ENCODE peak calls at places on chromosomes 16 and 17, in nine cellular contexts. U is upper lobe of left lung, V is cardiac muscle cell, W is brain microvascular endothelial cell, Z is heart left ventricle, M is body of pancreas, F is heart right ventricle, L is Peyer's patch, G is thoracic aorta. S is an unnamed sample.

GRCh38 chr16:50386139-50386538 is 17.4 kb upstream of the BRD7 start:
- DNase-seq in F (no peak), G (no peak), U (no peak), Z (no peak), W (no peak), M (no peak), L (no peak), V (no peak), S (no peak)

GRCh38 chr17:12619444-12620199 is 46.1 kb upstream of the MYOCD start:
- DNase-seq in Z (no peak), V (no peak), M (no peak), U (no peak), F (no peak), W (peak; percentile 24), L (no peak), G (no peak), S (peak; percentile 63)

GRCh38 chr17:33447090-33447489 is 154.0 kb upstream of the ASIC2 start:
- DNase-seq in M (no peak), Z (no peak), G (no peak), V (no peak), L (no peak), F (no peak), W (no peak), U (no peak), S (no peak)

GRCh38 chr16:66472961-66473610 is 46.0 kb downstream of the BEAN1 start:
- DNase-seq in M (no peak), V (no peak), G (no peak), Z (no peak), L (peak; percentile 41), U (no peak), F (no peak), W (no peak), S (no peak)

GRCh38 chr17:9343513-9343912 is 232.1 kb downstream of the STX8 start:
- DNase-seq in W (no peak), F (no peak), G (no peak), U (no peak), V (peak; percentile 54), L (no peak), M (no peak), Z (no peak), S (no peak)

GRCh38 chr17:29042679-29043538 is at the start of gene PIPOX:
- DNase-seq in U (peak; percentile 37), M (peak; percentile 43), V (peak; percentile 81), G (no peak), L (peak; percentile 48), F (peak; percentile 20), Z (no peak), W (peak; percentile 12), S (no peak)

GRCh38 chr16:30715777-30716445 is 16.9 kb downstream of the SRCAP start:
- DNase-seq in M (no peak), L (no peak), W (peak; percentile 84), V (peak; percentile 57), F (no peak), G (no peak), U (no peak), Z (no peak), S (peak; percentile 7)

GRCh38 chr16:58465817-58466216 is 34.1 kb upstream of the NDRG4 start:
- DNase-seq in W (no peak), Z (no peak), G (no peak), F (no peak), V (no peak), M (no peak), L (no peak), U (no peak), S (no peak)

GRCh38 chr16:14240216-14240843 is 169.2 kb downstream of the MRTFB start:
- DNase-seq in W (no peak), G (no peak), L (no peak), F (no peak), M (peak; percentile 25), V (peak; percentile 21), Z (no peak), U (no peak), S (no peak)

GRCh38 chr17:80166446-80166845 is 3.4 kb upstream of the CARD14 start:
- DNase-seq in M (no peak), U (no peak), L (no peak), Z (no peak), G (no peak), W (no peak), F (no peak), V (no peak), S (no peak)

GRCh38 chr17:31902693-31903092 is 1.2 kb upstream of the UTP6 start:
- DNase-seq in U (no peak), M (no peak), V (no peak), L (no peak), F (no peak), W (no peak), Z (no peak), G (no peak), S (no peak)

GRCh38 chr16:84239910-84240309 is at the start of gene KCNG4:
- DNase-seq in Z (no peak), F (no peak), M (no peak), W (no peak), V (no peak), G (no peak), L (no peak), U (no peak), S (no peak)

DNA sequence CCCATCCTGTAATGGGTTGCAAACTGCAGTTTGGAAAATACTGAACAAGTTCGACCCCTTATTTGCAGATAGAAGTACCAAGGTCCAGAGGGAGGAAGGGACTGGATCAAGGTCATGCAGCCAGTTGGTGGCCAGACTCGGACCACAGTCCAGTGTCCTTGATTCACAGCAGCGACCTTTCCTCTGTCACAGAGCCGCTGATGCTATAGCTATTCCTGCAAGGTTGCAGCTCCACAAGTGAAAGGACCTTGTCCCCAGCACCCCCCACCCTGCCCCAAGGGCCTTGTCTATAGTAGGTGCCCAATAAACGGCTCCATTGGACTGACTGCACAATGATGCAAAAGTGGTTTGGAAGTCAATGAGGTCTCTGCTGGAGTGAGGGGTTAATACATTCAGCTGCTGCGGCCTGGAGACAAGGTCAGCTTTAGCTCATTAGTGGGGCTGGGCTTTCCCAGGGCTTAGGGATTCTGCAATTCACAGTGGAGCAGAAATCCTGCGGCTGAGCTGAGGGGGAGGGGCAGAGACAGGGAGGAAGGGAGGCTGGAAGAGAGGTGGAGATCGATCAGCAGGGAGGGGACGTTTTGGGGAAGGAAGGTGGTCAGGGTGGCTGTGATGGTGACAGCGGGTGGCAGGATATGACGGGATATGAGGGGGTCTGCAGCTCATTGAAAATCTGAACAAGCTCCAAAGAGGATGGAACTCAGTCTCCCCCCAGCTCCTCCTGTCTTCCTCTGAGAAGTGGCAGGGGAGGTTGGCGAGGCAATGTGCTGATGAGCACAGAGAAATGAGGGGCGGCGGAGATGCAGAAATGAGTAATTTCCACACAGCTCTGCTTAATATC is 13.3 kb upstream of the CRHR1 start:
- DNase-seq in V (no peak), U (no peak), W (no peak), F (no peak), G (no peak), Z (no peak), M (no peak), L (no peak), S (no peak)
- H3K27me3 ChIP-seq in V (peaks cover 5% of the 10 kb centered on the region), U (no peaks in the 10 kb centered on the region), W (peaks cover 6% of the 10 kb centered on the region), F (peaks cover 69% of the 10 kb centered on the region), G (no peaks in the 10 kb centered on the region), Z (peaks cover 3% of the 10 kb centered on the region), M (peaks cover 4% of the 10 kb centered on the region), L (no peaks in the 10 kb centered on the region), S (no peaks in the 10 kb centered on the region)

GRCh38 chr17:16286947-16287562 is 66.2 kb downstream of the CENPV start:
- DNase-seq in V (peak; percentile 73), F (peak; percentile 10), W (peak; percentile 56), Z (peak; percentile 22), L (peak; percentile 82), U (no peak), M (no peak), G (no peak), S (peak; percentile 46)
- TF ChIP-seq CTCF in V (peak; percentile 45), F (no peak), W (peak; percentile 55), Z (no peak), L (no peak), U (no peak), M (no peak), G (no peak), S (no peak)

GRCh38 chr17:1162116-1162855 is 17.5 kb downstream of the ABR start:
- DNase-seq in F (no peak), Z (no peak), M (no peak), G (no peak), L (no peak), W (no peak), V (no peak), U (no peak), S (no peak)
- H3K27me3 ChIP-seq in F (no peaks in the 10 kb centered on the region), Z (no peaks in the 10 kb centered on the region), M (no peaks in the 10 kb centered on the region), G (no peaks in the 10 kb centered on the region), L (no peaks in the 10 kb centered on the region), W (no peaks in the 10 kb centered on the region), V (no peaks in the 10 kb centered on the region), U (no peaks in the 10 kb centered on the region), S (no peaks in the 10 kb centered on the region)

DNA sequence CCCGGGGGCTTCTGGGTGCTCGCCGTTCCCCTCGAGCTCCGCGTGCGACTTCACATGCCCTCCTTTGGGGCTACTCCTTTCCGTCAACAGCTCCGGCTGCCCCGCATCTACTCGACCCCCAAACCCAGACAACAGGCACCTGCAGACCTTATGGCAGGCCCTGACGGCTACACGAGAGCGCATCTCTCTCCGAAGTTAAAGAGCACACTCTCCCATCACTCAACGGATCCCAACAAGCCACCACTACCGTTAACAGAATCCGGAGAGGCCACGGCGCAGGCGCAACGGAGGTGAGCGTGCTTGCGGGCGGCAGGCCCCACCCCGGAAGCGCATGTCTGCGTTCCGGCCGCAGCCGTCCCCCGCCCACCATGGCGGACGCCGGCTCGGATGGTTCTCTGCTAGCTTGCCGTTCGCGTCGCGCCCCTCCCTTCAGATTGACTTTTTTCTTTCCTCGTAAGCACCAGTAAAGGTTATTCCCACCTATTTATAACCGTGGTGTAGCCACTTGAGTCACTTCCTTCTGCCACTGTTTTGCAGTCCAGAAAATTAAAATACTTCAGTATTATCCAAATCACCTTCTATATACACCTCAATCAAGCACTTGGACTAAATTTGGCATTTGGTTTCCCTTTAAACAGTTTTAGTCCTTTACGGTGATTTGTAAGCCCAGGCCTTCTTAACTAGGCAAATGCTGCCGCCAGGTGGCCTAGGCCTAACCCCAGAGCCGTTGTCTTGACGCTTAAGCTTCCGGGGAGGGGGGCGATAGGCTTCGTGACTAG is at the start of gene POLG2:
- DNase-seq in U (peak; percentile 95), Z (peak; percentile 94), M (peak; percentile 96), L (peak; percentile 97), V (peak; percentile 95), G (peak; percentile 74), W (peak; percentile 87), F (peak; percentile 92), S (peak; percentile 91)
- TF ChIP-seq CTCF in U (peak; percentile 30), Z (peak; percentile 40), M (peak; percentile 59), L (peak; percentile 50), V (peak; percentile 59), G (peak; percentile 36), W (peak; percentile 70), F (peak; percentile 16), S (no peak)

DNA sequence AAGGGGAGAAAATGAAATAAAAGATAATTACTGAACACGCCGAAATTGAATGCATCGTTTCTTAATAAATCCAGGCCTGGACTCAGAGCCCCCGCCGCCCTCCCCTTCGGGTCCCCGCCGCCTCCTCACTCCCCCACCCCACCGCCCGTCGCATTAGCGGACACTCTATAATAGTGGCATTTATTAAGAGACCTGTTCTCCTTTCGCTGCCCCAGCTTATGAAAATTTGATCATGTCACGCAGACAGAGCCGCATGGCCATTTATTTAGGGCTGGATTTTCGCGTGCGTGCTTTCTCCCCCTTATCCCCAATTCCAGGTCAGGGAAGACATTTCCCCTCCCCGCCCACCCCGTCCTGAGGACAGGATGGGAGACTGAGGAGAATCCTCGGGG is 6.3 kb upstream of the HOXB2 start:
- DNase-seq in M (no peak), V (no peak), W (no peak), U (no peak), Z (no peak), F (no peak), L (no peak), G (no peak), S (no peak)
- H3K27me3 ChIP-seq in M (peaks cover 28% of the 10 kb centered on the region), V (peaks cover 46% of the 10 kb centered on the region), W (peaks cover 83% of the 10 kb centered on the region), U (peaks cover 20% of the 10 kb centered on the region), Z (peaks cover 44% of the 10 kb centered on the region), F (peaks cover 99% of the 10 kb centered on the region), L (no peaks in the 10 kb centered on the region), G (no peaks in the 10 kb centered on the region), S (peaks cover 3% of the 10 kb centered on the region)

S was measured in ovary.